ENCODE peak calls at places on chromosomes 1 and 21, in four cellular contexts. One of them, this sample, is unnamed.

GRCh38 chr1:243950166-243950565 is 100.1 kb upstream of the AKT3 start:
- DNase-seq in NCI-H1092 treated with DMSO at 0.1 percent for 48 hours: no peak
- DNase-seq in stimulated activated CD8-positive, alpha-beta memory T cell treated with anti-CD3 and anti-CD28 coated beads, Interleukin-7, amount 100 ng/mL, for 1 hour: no peak
- DNase-seq in fibroblast of mammary gland: peak; percentile 82
- DNase-seq in this sample: peak; percentile 19

GRCh38 chr1:93576346-93576745 is 105.3 kb downstream of the BCAR3 start:
- DNase-seq in NCI-H1092 treated with DMSO at 0.1 percent for 48 hours: peak; percentile 83
- DNase-seq in stimulated activated CD8-positive, alpha-beta memory T cell treated with anti-CD3 and anti-CD28 coated beads, Interleukin-7, amount 100 ng/mL, for 1 hour: no peak
- DNase-seq in fibroblast of mammary gland: no peak
- DNase-seq in this sample: no peak

GRCh38 chr1:39089811-39090519 is 63.8 kb downstream of the NDUFS5 start:
- DNase-seq in NCI-H1092 treated with DMSO at 0.1 percent for 48 hours: no peak
- DNase-seq in stimulated activated CD8-positive, alpha-beta memory T cell treated with anti-CD3 and anti-CD28 coated beads, Interleukin-7, amount 100 ng/mL, for 1 hour: no peak
- DNase-seq in fibroblast of mammary gland: peak; percentile 23
- DNase-seq in this sample: no peak

GRCh38 chr1:156551066-156551643 is 21.2 kb downstream of the IQGAP3 start:
- DNase-seq in NCI-H1092 treated with DMSO at 0.1 percent for 48 hours: no peak
- DNase-seq in stimulated activated CD8-positive, alpha-beta memory T cell treated with anti-CD3 and anti-CD28 coated beads, Interleukin-7, amount 100 ng/mL, for 1 hour: no peak
- DNase-seq in fibroblast of mammary gland: no peak
- DNase-seq in this sample: no peak

GRCh38 chr1:234941711-234942320 is 186.8 kb downstream of the TOMM20 start:
- DNase-seq in NCI-H1092 treated with DMSO at 0.1 percent for 48 hours: no peak
- DNase-seq in stimulated activated CD8-positive, alpha-beta memory T cell treated with anti-CD3 and anti-CD28 coated beads, Interleukin-7, amount 100 ng/mL, for 1 hour: no peak
- DNase-seq in fibroblast of mammary gland: no peak
- DNase-seq in this sample: no peak

GRCh38 chr1:216670118-216670870 is 52.9 kb downstream of the ESRRG start:
- DNase-seq in NCI-H1092 treated with DMSO at 0.1 percent for 48 hours: no peak
- DNase-seq in stimulated activated CD8-positive, alpha-beta memory T cell treated with anti-CD3 and anti-CD28 coated beads, Interleukin-7, amount 100 ng/mL, for 1 hour: no peak
- DNase-seq in fibroblast of mammary gland: no peak
- DNase-seq in this sample: no peak

GRCh38 chr1:92484171-92484471 is 2.6 kb downstream of the GFI1 start:
- DNase-seq in NCI-H1092 treated with DMSO at 0.1 percent for 48 hours: no peak
- DNase-seq in stimulated activated CD8-positive, alpha-beta memory T cell treated with anti-CD3 and anti-CD28 coated beads, Interleukin-7, amount 100 ng/mL, for 1 hour: no peak
- DNase-seq in fibroblast of mammary gland: no peak
- DNase-seq in this sample: no peak

GRCh38 chr21:42118121-42118795 is 47.1 kb downstream of the UMODL1 start:
- DNase-seq in NCI-H1092 treated with DMSO at 0.1 percent for 48 hours: peak; percentile 39
- DNase-seq in stimulated activated CD8-positive, alpha-beta memory T cell treated with anti-CD3 and anti-CD28 coated beads, Interleukin-7, amount 100 ng/mL, for 1 hour: no peak
- DNase-seq in fibroblast of mammary gland: no peak
- DNase-seq in this sample: no peak

GRCh38 chr1:3529099-3529729 is 74.7 kb downstream of the ARHGEF16 start:
- DNase-seq in NCI-H1092 treated with DMSO at 0.1 percent for 48 hours: peak; percentile 8
- DNase-seq in stimulated activated CD8-positive, alpha-beta memory T cell treated with anti-CD3 and anti-CD28 coated beads, Interleukin-7, amount 100 ng/mL, for 1 hour: no peak
- DNase-seq in fibroblast of mammary gland: no peak
- DNase-seq in this sample: no peak

GRCh38 chr1:19344372-19344810 is 32.3 kb downstream of the SLC66A1 start:
- DNase-seq in NCI-H1092 treated with DMSO at 0.1 percent for 48 hours: peak; percentile 75
- DNase-seq in stimulated activated CD8-positive, alpha-beta memory T cell treated with anti-CD3 and anti-CD28 coated beads, Interleukin-7, amount 100 ng/mL, for 1 hour: no peak
- DNase-seq in fibroblast of mammary gland: peak; percentile 50
- DNase-seq in this sample: peak; percentile 5

GRCh38 chr1:26170472-26170821 is 739 bp downstream of the ZNF593 start:
- DNase-seq in NCI-H1092 treated with DMSO at 0.1 percent for 48 hours: no peak
- DNase-seq in stimulated activated CD8-positive, alpha-beta memory T cell treated with anti-CD3 and anti-CD28 coated beads, Interleukin-7, amount 100 ng/mL, for 1 hour: no peak
- DNase-seq in fibroblast of mammary gland: no peak
- DNase-seq in this sample: no peak

GRCh38 chr21:42358937-42359336 is 7.4 kb downstream of the TFF1 start:
- DNase-seq in NCI-H1092 treated with DMSO at 0.1 percent for 48 hours: no peak
- DNase-seq in stimulated activated CD8-positive, alpha-beta memory T cell treated with anti-CD3 and anti-CD28 coated beads, Interleukin-7, amount 100 ng/mL, for 1 hour: no peak
- DNase-seq in fibroblast of mammary gland: no peak
- DNase-seq in this sample: no peak

GRCh38 chr1:190649553-190649952 is 171.9 kb upstream of the BRINP3 start:
- DNase-seq in NCI-H1092 treated with DMSO at 0.1 percent for 48 hours: no peak
- DNase-seq in stimulated activated CD8-positive, alpha-beta memory T cell treated with anti-CD3 and anti-CD28 coated beads, Interleukin-7, amount 100 ng/mL, for 1 hour: no peak
- DNase-seq in fibroblast of mammary gland: no peak
- DNase-seq in this sample: no peak

GRCh38 chr1:235597867-235598553 is 51.6 kb downstream of the GNG4 start:
- DNase-seq in NCI-H1092 treated with DMSO at 0.1 percent for 48 hours: no peak
- DNase-seq in stimulated activated CD8-positive, alpha-beta memory T cell treated with anti-CD3 and anti-CD28 coated beads, Interleukin-7, amount 100 ng/mL, for 1 hour: no peak
- DNase-seq in fibroblast of mammary gland: peak; percentile 75
- DNase-seq in this sample: peak; percentile 47

GRCh38 chr21:29655577-29655976 is 284.2 kb downstream of the GRIK1 start:
- DNase-seq in NCI-H1092 treated with DMSO at 0.1 percent for 48 hours: no peak
- DNase-seq in stimulated activated CD8-positive, alpha-beta memory T cell treated with anti-CD3 and anti-CD28 coated beads, Interleukin-7, amount 100 ng/mL, for 1 hour: no peak
- DNase-seq in fibroblast of mammary gland: no peak
- DNase-seq in this sample: no peak

GRCh38 chr1:57206038-57206437 is 217.8 kb downstream of the DAB1 start:
- DNase-seq in NCI-H1092 treated with DMSO at 0.1 percent for 48 hours: no peak
- DNase-seq in stimulated activated CD8-positive, alpha-beta memory T cell treated with anti-CD3 and anti-CD28 coated beads, Interleukin-7, amount 100 ng/mL, for 1 hour: no peak
- DNase-seq in fibroblast of mammary gland: no peak
- DNase-seq in this sample: no peak

GRCh38 chr1:178581351-178581951 is 68.5 kb downstream of the TEX35 start:
- DNase-seq in NCI-H1092 treated with DMSO at 0.1 percent for 48 hours: no peak
- DNase-seq in stimulated activated CD8-positive, alpha-beta memory T cell treated with anti-CD3 and anti-CD28 coated beads, Interleukin-7, amount 100 ng/mL, for 1 hour: no peak
- DNase-seq in fibroblast of mammary gland: no peak
- DNase-seq in this sample: no peak

GRCh38 chr1:165697491-165697880 is 876 bp downstream of the ALDH9A1 start:
- DNase-seq in NCI-H1092 treated with DMSO at 0.1 percent for 48 hours: no peak
- DNase-seq in stimulated activated CD8-positive, alpha-beta memory T cell treated with anti-CD3 and anti-CD28 coated beads, Interleukin-7, amount 100 ng/mL, for 1 hour: no peak
- DNase-seq in fibroblast of mammary gland: no peak
- DNase-seq in this sample: no peak

GRCh38 chr1:185488673-185489311 is 171.7 kb upstream of the IVNS1ABP start:
- DNase-seq in NCI-H1092 treated with DMSO at 0.1 percent for 48 hours: no peak
- DNase-seq in stimulated activated CD8-positive, alpha-beta memory T cell treated with anti-CD3 and anti-CD28 coated beads, Interleukin-7, amount 100 ng/mL, for 1 hour: no peak
- DNase-seq in fibroblast of mammary gland: no peak
- DNase-seq in this sample: no peak

GRCh38 chr1:41712081-41712480 is 206.6 kb downstream of the HIVEP3 start:
- DNase-seq in NCI-H1092 treated with DMSO at 0.1 percent for 48 hours: no peak
- DNase-seq in stimulated activated CD8-positive, alpha-beta memory T cell treated with anti-CD3 and anti-CD28 coated beads, Interleukin-7, amount 100 ng/mL, for 1 hour: no peak
- DNase-seq in fibroblast of mammary gland: no peak
- DNase-seq in this sample: no peak

GRCh38 chr1:115377411-115377810 is 39.4 kb upstream of the NGF start:
- DNase-seq in NCI-H1092 treated with DMSO at 0.1 percent for 48 hours: peak; percentile 9
- DNase-seq in stimulated activated CD8-positive, alpha-beta memory T cell treated with anti-CD3 and anti-CD28 coated beads, Interleukin-7, amount 100 ng/mL, for 1 hour: no peak
- DNase-seq in fibroblast of mammary gland: peak; percentile 43
- DNase-seq in this sample: no peak

GRCh38 chr1:171754971-171755370 is 13.1 kb upstream of the VAMP4 start:
- DNase-seq in NCI-H1092 treated with DMSO at 0.1 percent for 48 hours: no peak
- DNase-seq in stimulated activated CD8-positive, alpha-beta memory T cell treated with anti-CD3 and anti-CD28 coated beads, Interleukin-7, amount 100 ng/mL, for 1 hour: no peak
- DNase-seq in fibroblast of mammary gland: peak; percentile 18
- DNase-seq in this sample: no peak

GRCh38 chr1:55812281-55812680 is 597.1 kb upstream of the USP24 start:
- DNase-seq in NCI-H1092 treated with DMSO at 0.1 percent for 48 hours: no peak
- DNase-seq in stimulated activated CD8-positive, alpha-beta memory T cell treated with anti-CD3 and anti-CD28 coated beads, Interleukin-7, amount 100 ng/mL, for 1 hour: no peak
- DNase-seq in fibroblast of mammary gland: peak; percentile 41
- DNase-seq in this sample: no peak

GRCh38 chr1:16167331-16168143 is 11.7 kb upstream of the EPHA2 start:
- DNase-seq in NCI-H1092 treated with DMSO at 0.1 percent for 48 hours: no peak
- DNase-seq in stimulated activated CD8-positive, alpha-beta memory T cell treated with anti-CD3 and anti-CD28 coated beads, Interleukin-7, amount 100 ng/mL, for 1 hour: peak; percentile 24
- DNase-seq in fibroblast of mammary gland: no peak
- DNase-seq in this sample: no peak

GRCh38 chr1:19013826-19014548 is 57.5 kb upstream of the IFFO2 start:
- DNase-seq in NCI-H1092 treated with DMSO at 0.1 percent for 48 hours: no peak
- DNase-seq in stimulated activated CD8-positive, alpha-beta memory T cell treated with anti-CD3 and anti-CD28 coated beads, Interleukin-7, amount 100 ng/mL, for 1 hour: no peak
- DNase-seq in fibroblast of mammary gland: no peak
- DNase-seq in this sample: peak; percentile 65

GRCh38 chr1:184113251-184113650 is 61.7 kb downstream of the TSEN15 start:
- DNase-seq in NCI-H1092 treated with DMSO at 0.1 percent for 48 hours: no peak
- DNase-seq in stimulated activated CD8-positive, alpha-beta memory T cell treated with anti-CD3 and anti-CD28 coated beads, Interleukin-7, amount 100 ng/mL, for 1 hour: no peak
- DNase-seq in fibroblast of mammary gland: no peak
- DNase-seq in this sample: no peak

GRCh38 chr1:180360333-180361075 is 130.4 kb downstream of the LHX4 start:
- DNase-seq in NCI-H1092 treated with DMSO at 0.1 percent for 48 hours: no peak
- DNase-seq in stimulated activated CD8-positive, alpha-beta memory T cell treated with anti-CD3 and anti-CD28 coated beads, Interleukin-7, amount 100 ng/mL, for 1 hour: no peak
- DNase-seq in fibroblast of mammary gland: peak; percentile 43
- DNase-seq in this sample: peak; percentile 5

GRCh38 chr1:226798427-226799411 is 59.6 kb upstream of the ITPKB start:
- DNase-seq in NCI-H1092 treated with DMSO at 0.1 percent for 48 hours: no peak
- DNase-seq in stimulated activated CD8-positive, alpha-beta memory T cell treated with anti-CD3 and anti-CD28 coated beads, Interleukin-7, amount 100 ng/mL, for 1 hour: peak; percentile 32
- DNase-seq in fibroblast of mammary gland: no peak
- DNase-seq in this sample: no peak

GRCh38 chr1:158711098-158711497 is 9.4 kb downstream of the OR6K3 start:
- DNase-seq in NCI-H1092 treated with DMSO at 0.1 percent for 48 hours: no peak
- DNase-seq in stimulated activated CD8-positive, alpha-beta memory T cell treated with anti-CD3 and anti-CD28 coated beads, Interleukin-7, amount 100 ng/mL, for 1 hour: no peak
- DNase-seq in fibroblast of mammary gland: no peak
- DNase-seq in this sample: no peak

GRCh38 chr1:153535664-153536585 is at the start of gene S100A6:
- DNase-seq in NCI-H1092 treated with DMSO at 0.1 percent for 48 hours: peak; percentile 69
- DNase-seq in stimulated activated CD8-positive, alpha-beta memory T cell treated with anti-CD3 and anti-CD28 coated beads, Interleukin-7, amount 100 ng/mL, for 1 hour: peak; percentile 69
- DNase-seq in fibroblast of mammary gland: peak; percentile 93
- DNase-seq in this sample: peak; percentile 94